ENCODE peak calls at places on chromosomes 16 and 17, in nine cellular contexts. One of them, this sample, is unnamed.

GRCh38 chr17:68291836-68292688 is 767 bp downstream of the ARSG start:
- DNase-seq in lung microvascular endothelial cell: peak; percentile 66
- DNase-seq in A549: peak; percentile 69
- DNase-seq in MV-4-11: peak; percentile 92
- DNase-seq in ACHN: peak; percentile 86
- DNase-seq in SHP77: peak; percentile 25
- DNase-seq in H9: peak; percentile 82
- DNase-seq in fibroblast of the aortic adventitia: peak; percentile 53
- DNase-seq in erythroblast: peak; percentile 81
- DNase-seq in this sample: peak; percentile 73

GRCh38 chr16:16042076-16042475 is 92.7 kb downstream of the ABCC1 start:
- DNase-seq in A549: no peak
- DNase-seq in MV-4-11: no peak
- DNase-seq in fibroblast of the aortic adventitia: peak; percentile 75
- DNase-seq in erythroblast: peak; percentile 53
- DNase-seq in ACHN: peak; percentile 16
- DNase-seq in lung microvascular endothelial cell: peak; percentile 32
- DNase-seq in SHP77: no peak
- DNase-seq in H9: no peak
- DNase-seq in this sample: peak; percentile 51

GRCh38 chr17:48617515-48618365 is 2.6 kb upstream of the HOXB8 start:
- DNase-seq in A549: no peak
- DNase-seq in H9: no peak
- DNase-seq in lung microvascular endothelial cell: no peak
- DNase-seq in SHP77: no peak
- DNase-seq in ACHN: no peak
- DNase-seq in fibroblast of the aortic adventitia: no peak
- DNase-seq in MV-4-11: no peak
- DNase-seq in erythroblast: no peak
- DNase-seq in this sample: no peak

GRCh38 chr17:51258756-51259573 is 884 bp downstream of the MBTD1 start:
- DNase-seq in fibroblast of the aortic adventitia: no peak
- DNase-seq in H9: peak; percentile 61
- DNase-seq in erythroblast: peak; percentile 62
- DNase-seq in MV-4-11: peak; percentile 81
- DNase-seq in A549: peak; percentile 23
- DNase-seq in ACHN: peak; percentile 34
- DNase-seq in lung microvascular endothelial cell: peak; percentile 47
- DNase-seq in SHP77: peak; percentile 14
- DNase-seq in this sample: peak; percentile 34

GRCh38 chr16:14509675-14510132 is 120.4 kb downstream of the PARN start:
- DNase-seq in SHP77: no peak
- DNase-seq in fibroblast of the aortic adventitia: peak; percentile 50
- DNase-seq in ACHN: no peak
- DNase-seq in MV-4-11: no peak
- DNase-seq in erythroblast: peak; percentile 52
- DNase-seq in H9: no peak
- DNase-seq in lung microvascular endothelial cell: no peak
- DNase-seq in A549: no peak
- DNase-seq in this sample: no peak

GRCh38 chr16:11320170-11320569 is 25.1 kb upstream of the RMI2 start:
- DNase-seq in A549: no peak
- DNase-seq in lung microvascular endothelial cell: no peak
- DNase-seq in SHP77: no peak
- DNase-seq in fibroblast of the aortic adventitia: no peak
- DNase-seq in erythroblast: no peak
- DNase-seq in H9: no peak
- DNase-seq in MV-4-11: no peak
- DNase-seq in ACHN: no peak
- DNase-seq in this sample: no peak

GRCh38 chr17:38897176-38897575 is 27.3 kb downstream of the LASP1 start:
- DNase-seq in SHP77: no peak
- DNase-seq in A549: no peak
- DNase-seq in ACHN: no peak
- DNase-seq in MV-4-11: no peak
- DNase-seq in fibroblast of the aortic adventitia: peak; percentile 35
- DNase-seq in lung microvascular endothelial cell: peak; percentile 84
- DNase-seq in H9: no peak
- DNase-seq in erythroblast: no peak
- DNase-seq in this sample: no peak

GRCh38 chr17:61986898-61987297 is 59.1 kb upstream of the INTS2 start:
- DNase-seq in A549: peak; percentile 13
- DNase-seq in H9: no peak
- DNase-seq in SHP77: no peak
- DNase-seq in fibroblast of the aortic adventitia: no peak
- DNase-seq in erythroblast: no peak
- DNase-seq in lung microvascular endothelial cell: no peak
- DNase-seq in MV-4-11: no peak
- DNase-seq in ACHN: no peak
- DNase-seq in this sample: no peak

GRCh38 chr17:37096071-37096470 is 147.3 kb downstream of the AATF start:
- DNase-seq in ACHN: no peak
- DNase-seq in lung microvascular endothelial cell: no peak
- DNase-seq in H9: no peak
- DNase-seq in SHP77: no peak
- DNase-seq in A549: no peak
- DNase-seq in erythroblast: no peak
- DNase-seq in MV-4-11: no peak
- DNase-seq in fibroblast of the aortic adventitia: no peak
- DNase-seq in this sample: no peak

GRCh38 chr17:29140631-29141483 is 39.3 kb downstream of the MYO18A start:
- DNase-seq in MV-4-11: peak; percentile 75
- DNase-seq in erythroblast: no peak
- DNase-seq in A549: no peak
- DNase-seq in H9: no peak
- DNase-seq in fibroblast of the aortic adventitia: peak; percentile 53
- DNase-seq in lung microvascular endothelial cell: peak; percentile 50
- DNase-seq in ACHN: no peak
- DNase-seq in SHP77: no peak
- DNase-seq in this sample: peak; percentile 39

GRCh38 chr17:73255671-73256181 is 6.0 kb downstream of the CPSF4L start:
- DNase-seq in SHP77: peak; percentile 39
- DNase-seq in ACHN: peak; percentile 36
- DNase-seq in fibroblast of the aortic adventitia: peak; percentile 50
- DNase-seq in H9: peak; percentile 85
- DNase-seq in erythroblast: peak; percentile 83
- DNase-seq in MV-4-11: no peak
- DNase-seq in A549: peak; percentile 62
- DNase-seq in lung microvascular endothelial cell: peak; percentile 66
- DNase-seq in this sample: peak; percentile 53

GRCh38 chr16:47965439-47965838 is 190.4 kb downstream of the ABCC12 start:
- DNase-seq in lung microvascular endothelial cell: no peak
- DNase-seq in ACHN: no peak
- DNase-seq in H9: peak; percentile 70
- DNase-seq in fibroblast of the aortic adventitia: peak; percentile 11
- DNase-seq in erythroblast: no peak
- DNase-seq in A549: no peak
- DNase-seq in MV-4-11: no peak
- DNase-seq in SHP77: no peak
- DNase-seq in this sample: no peak

GRCh38 chr16:177394-177822 is 928 bp downstream of the HBA1 start:
- DNase-seq in H9: no peak
- DNase-seq in ACHN: no peak
- DNase-seq in A549: no peak
- DNase-seq in MV-4-11: no peak
- DNase-seq in erythroblast: peak; percentile 79
- DNase-seq in lung microvascular endothelial cell: no peak
- DNase-seq in fibroblast of the aortic adventitia: peak; percentile 40
- DNase-seq in SHP77: no peak
- DNase-seq in this sample: no peak

GRCh38 chr17:65936013-65936412 is 255.9 kb downstream of the CEP112 start:
- DNase-seq in fibroblast of the aortic adventitia: no peak
- DNase-seq in ACHN: no peak
- DNase-seq in MV-4-11: no peak
- DNase-seq in lung microvascular endothelial cell: no peak
- DNase-seq in erythroblast: no peak
- DNase-seq in H9: no peak
- DNase-seq in A549: no peak
- DNase-seq in SHP77: no peak
- DNase-seq in this sample: no peak

GRCh38 chr16:85615014-85615851 is 2.1 kb downstream of the GSE1 start:
- DNase-seq in SHP77: no peak
- DNase-seq in erythroblast: peak; percentile 73
- DNase-seq in ACHN: no peak
- DNase-seq in H9: peak; percentile 70
- DNase-seq in fibroblast of the aortic adventitia: peak; percentile 8
- DNase-seq in lung microvascular endothelial cell: no peak
- DNase-seq in MV-4-11: no peak
- DNase-seq in A549: peak; percentile 66
- DNase-seq in this sample: peak; percentile 69

GRCh38 chr17:29977836-29978235 is 36.4 kb downstream of the EFCAB5 start:
- DNase-seq in erythroblast: no peak
- DNase-seq in lung microvascular endothelial cell: no peak
- DNase-seq in fibroblast of the aortic adventitia: peak; percentile 63
- DNase-seq in H9: no peak
- DNase-seq in SHP77: no peak
- DNase-seq in A549: peak; percentile 51
- DNase-seq in ACHN: no peak
- DNase-seq in MV-4-11: no peak
- DNase-seq in this sample: no peak

GRCh38 chr17:41101586-41102259 is at the start of gene KRTAP4-16:
- DNase-seq in lung microvascular endothelial cell: no peak
- DNase-seq in fibroblast of the aortic adventitia: no peak
- DNase-seq in SHP77: no peak
- DNase-seq in erythroblast: no peak
- DNase-seq in H9: peak; percentile 77
- DNase-seq in A549: no peak
- DNase-seq in MV-4-11: no peak
- DNase-seq in ACHN: no peak
- DNase-seq in this sample: no peak

GRCh38 chr17:8965394-8966168 is at the start of gene PIK3R5:
- DNase-seq in MV-4-11: peak; percentile 93
- DNase-seq in fibroblast of the aortic adventitia: no peak
- DNase-seq in SHP77: no peak
- DNase-seq in H9: peak; percentile 97
- DNase-seq in ACHN: no peak
- DNase-seq in erythroblast: peak; percentile 23
- DNase-seq in lung microvascular endothelial cell: no peak
- DNase-seq in A549: no peak
- DNase-seq in this sample: no peak

GRCh38 chr16:70608516-70608915 is 37.8 kb upstream of the IL34 start:
- DNase-seq in MV-4-11: no peak
- DNase-seq in ACHN: no peak
- DNase-seq in SHP77: no peak
- DNase-seq in fibroblast of the aortic adventitia: no peak
- DNase-seq in erythroblast: no peak
- DNase-seq in lung microvascular endothelial cell: no peak
- DNase-seq in H9: peak; percentile 57
- DNase-seq in A549: no peak
- DNase-seq in this sample: no peak

GRCh38 chr16:67936876-67937605 is 391 bp upstream of the PSMB10 start:
- DNase-seq in H9: no peak
- DNase-seq in fibroblast of the aortic adventitia: no peak
- DNase-seq in A549: no peak
- DNase-seq in lung microvascular endothelial cell: no peak
- DNase-seq in MV-4-11: peak; percentile 97
- DNase-seq in SHP77: no peak
- DNase-seq in erythroblast: peak; percentile 85
- DNase-seq in ACHN: peak; percentile 87
- DNase-seq in this sample: peak; percentile 60

GRCh38 chr17:64155090-64155630 is 25.2 kb upstream of the ERN1 start:
- DNase-seq in lung microvascular endothelial cell: no peak
- DNase-seq in H9: no peak
- DNase-seq in erythroblast: no peak
- DNase-seq in SHP77: no peak
- DNase-seq in A549: no peak
- DNase-seq in fibroblast of the aortic adventitia: no peak
- DNase-seq in ACHN: no peak
- DNase-seq in MV-4-11: no peak
- DNase-seq in this sample: no peak

GRCh38 chr17:82449883-82450356 is 632 bp downstream of the CYBC1 start:
- DNase-seq in A549: no peak
- DNase-seq in lung microvascular endothelial cell: no peak
- DNase-seq in MV-4-11: no peak
- DNase-seq in erythroblast: peak; percentile 56
- DNase-seq in fibroblast of the aortic adventitia: no peak
- DNase-seq in SHP77: no peak
- DNase-seq in H9: no peak
- DNase-seq in ACHN: no peak
- DNase-seq in this sample: no peak

GRCh38 chr16:47143677-47144558 is at the start of gene NETO2:
- DNase-seq in H9: peak; percentile 75
- DNase-seq in fibroblast of the aortic adventitia: peak; percentile 43
- DNase-seq in SHP77: peak; percentile 82
- DNase-seq in lung microvascular endothelial cell: peak; percentile 75
- DNase-seq in erythroblast: peak; percentile 78
- DNase-seq in ACHN: peak; percentile 74
- DNase-seq in MV-4-11: peak; percentile 20
- DNase-seq in A549: peak; percentile 69
- DNase-seq in this sample: peak; percentile 73

GRCh38 chr16:62036101-62036806 is at the start of gene CDH8:
- DNase-seq in lung microvascular endothelial cell: no peak
- DNase-seq in A549: no peak
- DNase-seq in fibroblast of the aortic adventitia: no peak
- DNase-seq in erythroblast: no peak
- DNase-seq in H9: peak; percentile 85
- DNase-seq in ACHN: no peak
- DNase-seq in SHP77: peak; percentile 31
- DNase-seq in MV-4-11: no peak
- DNase-seq in this sample: peak; percentile 93

GRCh38 chr16:11248133-11248532 is 7.9 kb downstream of the SOCS1 start:
- DNase-seq in ACHN: no peak
- DNase-seq in H9: no peak
- DNase-seq in lung microvascular endothelial cell: no peak
- DNase-seq in SHP77: no peak
- DNase-seq in A549: no peak
- DNase-seq in erythroblast: no peak
- DNase-seq in MV-4-11: no peak
- DNase-seq in fibroblast of the aortic adventitia: no peak
- DNase-seq in this sample: no peak

GRCh38 chr16:49857423-49858181 is 1.7 kb upstream of the ZNF423 start:
- DNase-seq in erythroblast: peak; percentile 77
- DNase-seq in fibroblast of the aortic adventitia: peak; percentile 46
- DNase-seq in A549: peak; percentile 75
- DNase-seq in H9: peak; percentile 88
- DNase-seq in ACHN: peak; percentile 61
- DNase-seq in SHP77: no peak
- DNase-seq in MV-4-11: peak; percentile 40
- DNase-seq in lung microvascular endothelial cell: peak; percentile 69
- DNase-seq in this sample: peak; percentile 83

GRCh38 chr16:47524007-47524405 is 62.9 kb downstream of the PHKB start:
- DNase-seq in fibroblast of the aortic adventitia: no peak
- DNase-seq in H9: no peak
- DNase-seq in erythroblast: no peak
- DNase-seq in lung microvascular endothelial cell: peak; percentile 79
- DNase-seq in A549: no peak
- DNase-seq in SHP77: no peak
- DNase-seq in MV-4-11: no peak
- DNase-seq in ACHN: no peak
- DNase-seq in this sample: no peak

GRCh38 chr17:30567231-30568116 is 90.3 kb downstream of the GOSR1 start:
- DNase-seq in fibroblast of the aortic adventitia: no peak
- DNase-seq in SHP77: no peak
- DNase-seq in ACHN: no peak
- DNase-seq in lung microvascular endothelial cell: no peak
- DNase-seq in A549: no peak
- DNase-seq in erythroblast: no peak
- DNase-seq in H9: no peak
- DNase-seq in MV-4-11: no peak
- DNase-seq in this sample: no peak

GRCh38 chr17:28777178-28777577 is 33.4 kb downstream of the TRAF4 start:
- DNase-seq in H9: no peak
- DNase-seq in ACHN: no peak
- DNase-seq in A549: no peak
- DNase-seq in SHP77: no peak
- DNase-seq in lung microvascular endothelial cell: no peak
- DNase-seq in MV-4-11: no peak
- DNase-seq in fibroblast of the aortic adventitia: no peak
- DNase-seq in erythroblast: no peak
- DNase-seq in this sample: no peak

This sample was measured in A673.